ENCODE peak calls at places on chromosomes 13 and 19, in ten cellular contexts. W is MCF 10A; E is AG04450; G is stimulated activated CD8-positive, alpha-beta memory T cell treated with anti-CD3 and anti-CD28 coated beads, Interleukin-15, amount 100 ng/mL, for 48 hours; A is activated CD4-positive, CD25-positive, alpha-beta regulatory T cell; C is stimulated activated naive B cell treated with anti-CD40 and anti-IgM and Interleukin-4, amounts not matched to agents 10 μg/mL and 1 μg/mL and 100 μg/mL, for 72 hours; N is HS-27A; X is stimulated activated CD4-positive, alpha-beta T cell treated with anti-CD3 and anti-CD28 coated beads, Interleukin-15, amount 100 ng/mL, for 1 hour; B is cardiac fibroblast; S is amniotic stem cell. M is an unnamed sample.

GRCh38 chr13:43874512-43875092 is 4.9 kb downstream of the CCDC122 start:
- DNase-seq in X (no peak), N (no peak), W (peak), G (no peak), B (peak), C (no peak), S (no peak), E (no peak), A (no peak), M (no peak)

GRCh38 chr13:98083507-98083906 is 59.4 kb upstream of the FARP1 start:
- DNase-seq in G (no peak), A (no peak), C (no peak), N (peak), X (no peak), E (peak), W (peak), B (peak), S (peak), M (no peak)

GRCh38 chr19:52227196-52227940 is 37.5 kb downstream of the PPP2R1A start:
- DNase-seq in C (no peak), A (no peak), E (no peak), X (no peak), B (no peak), W (no peak), N (no peak), S (no peak), G (no peak), M (no peak)

GRCh38 chr19:8884416-8884815 is 52.2 kb downstream of the MBD3L1 start:
- DNase-seq in A (no peak), C (no peak), S (no peak), G (no peak), W (no peak), B (no peak), X (no peak), E (no peak), N (no peak), M (no peak)

GRCh38 chr19:3423183-3423829 is 56.9 kb downstream of the NFIC start:
- DNase-seq in W (no peak), C (no peak), E (no peak), S (no peak), X (no peak), G (no peak), A (no peak), B (peak), N (no peak), M (no peak)

GRCh38 chr13:98129059-98129741 is 13.7 kb upstream of the FARP1 start:
- DNase-seq in E (no peak), S (no peak), A (no peak), B (peak), C (no peak), G (no peak), N (no peak), X (no peak), W (peak), M (no peak)

GRCh38 chr13:23778007-23778687 is 111.1 kb downstream of the MIPEP start:
- DNase-seq in G (no peak), W (no peak), X (no peak), A (no peak), C (no peak), S (no peak), E (no peak), N (no peak), B (no peak), M (no peak)

GRCh38 chr13:42364613-42365000 is 92.7 kb downstream of the AKAP11 start:
- DNase-seq in A (no peak), N (no peak), S (no peak), X (no peak), C (no peak), W (no peak), G (no peak), E (no peak), B (no peak), M (no peak)

GRCh38 chr13:81326913-81327312 is 986.0 kb upstream of the SPRY2 start:
- DNase-seq in W (no peak), B (no peak), S (no peak), G (no peak), E (no peak), A (no peak), X (no peak), N (no peak), C (no peak), M (no peak)

GRCh38 chr13:90416519-90416918 is 931.0 kb upstream of the MIR17HG start:
- DNase-seq in C (no peak), G (no peak), B (peak), E (no peak), A (no peak), S (peak), X (no peak), N (peak), W (peak), M (no peak)

GRCh38 chr13:99285432-99286182 is 21.6 kb downstream of the GPR183 start:
- DNase-seq in G (no peak), X (no peak), N (no peak), W (no peak), C (no peak), A (no peak), B (peak), S (no peak), E (no peak), M (no peak)

GRCh38 chr19:34662919-34663318 is 14.0 kb downstream of the SCGB2B2 start:
- DNase-seq in N (no peak), W (peak), X (no peak), B (peak), S (no peak), C (no peak), G (peak), A (no peak), E (no peak), M (no peak)

GRCh38 chr13:110524484-110525254 is 36.9 kb downstream of the RAB20 start:
- DNase-seq in X (no peak), C (no peak), S (no peak), G (no peak), W (peak), N (no peak), B (no peak), E (no peak), A (no peak), M (no peak)

GRCh38 chr13:36915106-36915505 is 4.9 kb downstream of the SMAD9 start:
- DNase-seq in N (no peak), W (no peak), S (no peak), C (no peak), A (no peak), B (no peak), G (no peak), E (no peak), X (no peak), M (no peak)

GRCh38 chr19:11025006-11025405 is 64.2 kb downstream of the SMARCA4 start:
- DNase-seq in B (no peak), S (no peak), X (no peak), C (no peak), A (no peak), W (no peak), N (no peak), E (no peak), G (no peak), M (no peak)

GRCh38 chr19:5489511-5489910 is 34.3 kb downstream of the ZNRF4 start:
- DNase-seq in X (no peak), A (no peak), S (no peak), B (no peak), N (no peak), W (no peak), E (no peak), G (no peak), C (no peak), M (no peak)

GRCh38 chr19:29505034-29505824 is 20.6 kb upstream of the VSTM2B start:
- DNase-seq in E (no peak), W (no peak), B (no peak), S (no peak), N (no peak), G (no peak), A (no peak), C (no peak), X (no peak), M (no peak)

GRCh38 chr13:37806666-37807065 is 62.9 kb downstream of the TRPC4 start:
- DNase-seq in G (no peak), A (no peak), N (no peak), C (no peak), S (no peak), B (no peak), X (no peak), W (peak), E (no peak), M (no peak)

GRCh38 chr19:4326837-4327251 is 11.8 kb downstream of the STAP2 start:
- DNase-seq in N (no peak), S (no peak), E (no peak), G (no peak), B (no peak), X (no peak), W (no peak), A (no peak), C (no peak), M (no peak)

GRCh38 chr19:45767881-45768643 is 990 bp downstream of the SIX5 start:
- DNase-seq in S (no peak), E (no peak), A (no peak), C (no peak), N (peak), X (no peak), B (peak), W (peak), G (peak), M (no peak)

GRCh38 chr13:31046711-31047279 is 114.3 kb downstream of the TEX26 start:
- DNase-seq in A (no peak), C (no peak), S (no peak), E (no peak), N (no peak), G (no peak), X (no peak), W (no peak), B (peak), M (no peak)

GRCh38 chr19:38452430-38453366 is 19.2 kb downstream of the RYR1 start:
- DNase-seq in G (peak), N (no peak), X (no peak), A (no peak), W (peak), C (no peak), S (no peak), E (no peak), B (no peak), M (no peak)

M was measured in keratinocyte.